ENCODE peak calls at places on chromosomes 13 and 19, in five cellular contexts. W is Peyer's patch, M is right lobe of liver, R is endodermal cell, G is thoracic aorta. U is an unnamed sample. For H3K4me1, the result is how much of the 10 kb centered on the place peaks cover.

GRCh38 chr13:27036236-27036981 is 135.2 kb downstream of the USP12 start:
- DNase-seq in R (no peak), M (no peak), W (no peak), G (no peak), U (no peak)

GRCh38 chr19:18417250-18418033 is 1.8 kb upstream of the SSBP4 start:
- DNase-seq in R (peak), M (peak), G (no peak), W (peak), U (peak)

GRCh38 chr13:51647067-51647466 is 62.8 kb downstream of the WDFY2 start:
- DNase-seq in W (no peak), R (no peak), M (no peak), G (no peak), U (no peak)

GRCh38 chr19:13169769-13170168 is 19.6 kb downstream of the IER2 start:
- DNase-seq in M (no peak), G (no peak), R (no peak), W (peak), U (no peak)

GRCh38 chr19:47168065-47168464 is 37.4 kb downstream of the SAE1 start:
- DNase-seq in W (no peak), M (no peak), R (no peak), G (no peak), U (no peak)

GRCh38 chr19:33177417-33177976 is 16.6 kb upstream of the LRP3 start:
- DNase-seq in G (peak), W (no peak), R (peak), M (no peak), U (no peak)

GRCh38 chr19:33392341-33393285 is 19.1 kb downstream of the CEBPG start:
- DNase-seq in R (no peak), W (peak), G (no peak), M (peak), U (peak)

GRCh38 chr19:29625316-29625715 is 19.2 kb downstream of the POP4 start:
- DNase-seq in R (peak), M (no peak), W (no peak), G (no peak), U (no peak)

GRCh38 chr13:101181076-101181685 is 235.1 kb downstream of the NALCN start:
- DNase-seq in G (no peak), M (no peak), R (no peak), W (no peak), U (no peak)

GRCh38 chr13:34035676-34036325 is 217.9 kb downstream of the RFC3 start:
- DNase-seq in R (no peak), W (no peak), M (no peak), G (no peak), U (no peak)

GRCh38 chr19:4232614-4233281 is 3.4 kb downstream of the EBI3 start:
- DNase-seq in M (no peak), W (no peak), G (no peak), R (no peak), U (no peak)

GRCh38 chr13:40440990-40441820 is 225.2 kb downstream of the FOXO1 start:
- DNase-seq in G (peak), R (no peak), W (peak), M (peak), U (peak)

GRCh38 chr19:41328818-41329220 is 18.8 kb downstream of the CCDC97 start:
- DNase-seq in R (no peak), W (no peak), G (no peak), M (no peak), U (no peak)

GRCh38 chr19:53597023-53597422 is 34.8 kb upstream of the DPRX start:
- DNase-seq in G (no peak), M (no peak), R (no peak), W (no peak), U (no peak)

GRCh38 chr13:51638497-51638871 is 54.2 kb downstream of the WDFY2 start:
- DNase-seq in W (no peak), M (no peak), R (no peak), G (no peak), U (no peak)

GRCh38 chr19:39237200-39238184 is 7.3 kb downstream of the IFNL3 start:
- DNase-seq in W (peak), R (peak), G (no peak), M (peak), U (no peak)

GRCh38 chr19:14943601-14944000 is 2.3 kb downstream of the OR7C2 start:
- DNase-seq in G (no peak), W (no peak), R (no peak), M (no peak), U (no peak)

DNA sequence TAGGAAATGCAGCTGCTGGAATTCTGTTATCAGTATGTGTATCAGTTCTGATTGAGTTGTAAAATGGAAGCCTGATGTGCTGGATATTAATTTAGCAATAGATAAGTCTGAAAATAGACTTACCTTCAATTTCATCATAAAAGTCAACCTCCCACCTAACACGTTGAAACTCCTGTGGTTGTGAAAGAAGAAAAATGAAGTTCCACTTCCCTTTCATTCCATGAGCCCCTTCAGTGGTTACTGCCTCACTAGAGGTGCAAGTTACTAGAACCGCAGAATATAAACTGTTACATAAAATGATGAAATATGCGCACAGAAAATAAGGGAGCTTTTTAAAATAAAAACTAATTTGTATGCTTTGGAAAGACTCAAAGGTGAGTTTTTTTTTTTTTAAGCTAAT is 249.2 kb downstream of the SHISA2 start:
- DNase-seq in R (no peak), M (no peak), W (no peak), G (no peak), U (no peak)
- H3K4me1 ChIP-seq in R (under half), M (under half), W (under half), G (under half), U (under half)

GRCh38 chr19:8000298-8001038 is 5.0 kb downstream of the ELAVL1 start:
- DNase-seq in W (no peak), G (no peak), R (no peak), M (peak), U (no peak)

GRCh38 chr19:8004001-8004400 is 1.4 kb downstream of the ELAVL1 start:
- DNase-seq in M (no peak), W (no peak), R (no peak), G (no peak), U (no peak)

GRCh38 chr19:8004723-8005513 is 523 bp downstream of the ELAVL1 start:
- DNase-seq in W (no peak), R (no peak), M (no peak), G (no peak), U (no peak)

GRCh38 chr19:8001651-8001994 is 3.8 kb downstream of the ELAVL1 start:
- DNase-seq in M (no peak), W (no peak), R (no peak), G (no peak), U (no peak)

GRCh38 chr19:8001995-8002849 is 3.2 kb downstream of the ELAVL1 start:
- DNase-seq in W (peak), M (peak), G (peak), R (peak), U (peak)
- H3K4me1 ChIP-seq in W (under half), M (under half), G (under half), R (under half), U (under half)

GRCh38 chr19:3067549-3067948 is 5.3 kb upstream of the TLE5 start:
- DNase-seq in G (no peak), M (no peak), R (no peak), W (no peak), U (no peak)

GRCh38 chr19:3068071-3068470 is 5.8 kb upstream of the TLE5 start:
- DNase-seq in G (no peak), M (no peak), R (no peak), W (no peak), U (no peak)

GRCh38 chr19:3064011-3064330 is 1.7 kb upstream of the TLE5 start:
- DNase-seq in W (no peak), G (no peak), R (no peak), M (no peak), U (no peak)

GRCh38 chr19:3065675-3066357 is 3.5 kb upstream of the TLE5 start:
- DNase-seq in M (no peak), R (no peak), W (peak), G (no peak), U (no peak)

GRCh38 chr19:3066482-3067049 is 4.3 kb upstream of the TLE5 start:
- DNase-seq in M (no peak), R (no peak), G (no peak), W (no peak), U (no peak)
- H3K4me1 ChIP-seq in M (under half), R (under half), G (under half), W (under half), U (under half)

GRCh38 chr13:73119612-73120011 is 60.8 kb downstream of the KLF5 start:
- DNase-seq in R (no peak), M (no peak), W (no peak), G (no peak), U (no peak)
- H3K4me1 ChIP-seq in R (under half), M (under half), W (under half), G (under half), U (under half)

GRCh38 chr19:1072371-1073015 is 5.5 kb downstream of the ARHGAP45 start:
- DNase-seq in W (no peak), R (no peak), M (no peak), G (no peak), U (no peak)
- H3K4me1 ChIP-seq in W (under half), R (under half), M (under half), G (under half), U (under half)

GRCh38 chr19:1843646-1844394 is 4.5 kb downstream of the REXO1 start:
- DNase-seq in W (no peak), R (peak), G (no peak), M (peak), U (no peak)
- H3K4me1 ChIP-seq in W (half or more), R (under half), G (under half), M (half or more), U (half or more)

DNA sequence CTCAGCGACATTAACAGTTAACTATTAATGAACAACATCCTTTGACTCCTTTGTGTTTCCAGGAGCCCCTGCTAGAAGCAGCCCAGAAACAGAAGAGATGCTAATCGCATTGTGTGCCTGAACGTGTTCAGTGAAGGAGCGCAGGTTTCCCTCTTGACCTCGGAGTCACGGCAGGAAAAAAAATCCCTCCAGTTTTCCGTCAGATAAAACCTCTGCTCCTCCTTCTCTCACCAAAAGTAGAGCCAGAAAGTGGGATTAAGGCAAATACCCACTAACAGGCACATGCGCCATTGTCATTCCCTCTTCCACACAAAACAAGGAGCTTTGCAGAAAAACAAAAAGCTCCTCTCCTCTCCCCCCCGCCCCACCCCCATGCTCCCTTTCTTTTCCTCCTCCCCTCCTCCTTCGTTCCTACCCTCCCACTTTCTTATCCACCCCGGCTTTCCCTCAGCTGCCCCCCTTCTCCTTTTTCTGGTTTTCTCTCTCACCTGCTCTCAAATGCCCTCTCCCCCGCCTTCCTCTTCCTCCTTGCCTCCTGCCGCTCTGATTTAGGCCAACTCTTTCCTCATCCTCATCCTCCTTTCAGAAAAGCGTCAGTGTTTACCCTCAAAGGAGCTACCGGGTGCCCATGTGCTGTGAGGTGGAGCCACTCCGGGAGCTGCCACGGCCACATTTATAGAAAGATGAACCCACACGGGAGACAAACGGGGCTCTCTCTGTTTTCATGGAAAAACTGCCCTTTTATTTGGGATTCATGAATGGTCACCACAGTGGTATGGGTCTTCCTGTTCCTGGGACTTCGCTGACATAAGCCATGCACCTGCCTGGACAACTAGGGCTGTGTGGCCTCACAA is 224.5 kb downstream of the ZIC5 start:
- DNase-seq in R (peak), M (no peak), G (no peak), W (no peak), U (no peak)
- H3K4me1 ChIP-seq in R (under half), M (under half), G (under half), W (under half), U (under half)

GRCh38 chr19:58182577-58182988 is 278 bp upstream of the ZNF274 start:
- DNase-seq in G (no peak), W (no peak), R (no peak), M (no peak), U (no peak)
- H3K4me1 ChIP-seq in G (under half), W (under half), R (under half), M (under half), U (under half)

DNA sequence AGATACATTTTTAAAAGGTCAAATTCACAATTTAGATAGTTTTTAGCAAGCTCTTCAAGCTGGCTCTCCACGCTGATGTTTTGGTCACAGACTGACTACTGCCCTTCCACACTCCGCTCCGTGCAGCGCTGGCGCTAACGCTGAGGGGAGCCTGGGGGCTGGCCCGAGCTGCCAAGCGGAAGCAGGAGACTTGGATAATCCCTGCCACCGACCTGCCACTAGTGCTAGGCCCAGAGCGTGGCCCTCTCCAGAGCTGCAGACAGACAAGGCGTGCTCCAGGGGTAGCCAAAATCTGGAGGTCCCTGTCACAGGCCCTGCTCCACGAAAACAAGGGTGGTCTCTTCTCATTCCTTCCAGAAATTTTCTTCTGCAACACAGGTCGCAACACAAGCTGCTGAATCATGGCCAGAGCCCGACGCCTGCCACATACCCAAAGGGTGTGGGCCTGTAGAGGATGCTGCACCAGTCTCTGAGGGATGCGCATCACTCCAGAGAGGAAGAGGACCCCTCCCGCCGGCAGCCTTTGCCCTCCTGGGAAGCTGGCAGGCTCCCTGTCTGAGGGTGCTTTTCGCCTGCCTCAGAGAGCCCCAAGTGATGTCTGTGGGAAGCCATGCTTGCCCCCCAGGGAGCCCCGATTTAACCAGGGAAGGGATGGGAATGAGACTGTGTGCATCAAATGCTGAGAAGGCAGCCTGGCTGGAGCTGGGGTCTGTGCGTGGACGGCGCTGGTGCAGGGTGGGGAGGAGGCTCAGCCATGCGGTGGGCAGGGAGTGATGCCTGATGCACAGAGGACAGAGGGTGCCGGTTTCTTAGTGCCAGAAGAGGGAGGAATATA is 21.6 kb downstream of the CAPS start:
- DNase-seq in M (no peak), G (no peak), W (no peak), R (no peak), U (no peak)
- H3K4me1 ChIP-seq in M (under half), G (under half), W (under half), R (under half), U (under half)

DNA sequence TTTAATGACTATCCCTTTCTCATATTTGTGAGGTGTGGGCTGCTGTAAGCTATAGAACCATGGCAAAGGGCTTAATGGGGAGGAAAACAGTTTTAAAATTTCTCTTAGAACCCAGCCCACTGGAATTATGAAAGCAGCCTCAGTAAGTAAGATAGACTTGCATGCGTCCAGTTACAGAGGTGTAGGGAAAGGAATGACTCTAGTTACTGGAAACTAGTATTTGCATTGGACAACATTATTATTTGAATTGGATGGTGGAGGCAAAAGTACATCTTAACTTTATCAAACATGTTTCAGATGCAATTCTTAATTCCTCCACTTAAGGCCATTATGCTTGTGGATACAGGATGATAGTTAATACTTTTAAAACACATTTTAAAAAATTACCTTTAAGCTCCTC is 292.9 kb downstream of the SPRY2 start:
- DNase-seq in W (no peak), G (no peak), M (no peak), R (no peak), U (no peak)
- H3K4me1 ChIP-seq in W (under half), G (under half), M (under half), R (under half), U (under half)

U was measured in tibial nerve.